ENCODE peak calls at places on chromosome 1, in five cellular contexts. Z is GM04503, W is cerebellar nuclear complex, I is stomach, P is tibial artery. N is an unnamed sample.

GRCh38 chr1:209756608-209757445 is 974 bp downstream of the TRAF3IP3 start:
- DNase-seq in Z (no peak), W (no peak), I (peak), P (no peak), N (no peak)

GRCh38 chr1:246210751-246211150 is 296.3 kb downstream of the SMYD3 start:
- DNase-seq in Z (no peak), W (no peak), I (no peak), P (no peak), N (no peak)

GRCh38 chr1:183023601-183024351 is 556 bp downstream of the LAMC1 start:
- DNase-seq in Z (no peak), W (peak), I (peak), P (peak), N (no peak)

GRCh38 chr1:97144527-97144926 is 422.9 kb downstream of the PTBP2 start:
- DNase-seq in Z (peak), W (no peak), I (no peak), P (no peak), N (peak)

GRCh38 chr1:68229927-68230812 is 2.2 kb downstream of the WLS start:
- DNase-seq in Z (no peak), W (no peak), I (no peak), P (no peak), N (peak)

GRCh38 chr1:224116131-224116530 is 2.2 kb downstream of the FBXO28 start:
- DNase-seq in Z (no peak), W (peak), I (no peak), P (no peak), N (peak)

GRCh38 chr1:45954401-45954847 is 151.0 kb downstream of the MAST2 start:
- DNase-seq in Z (peak), W (no peak), I (no peak), P (peak), N (peak)

GRCh38 chr1:7621334-7622219 is 149.5 kb upstream of the VAMP3 start:
- DNase-seq in Z (no peak), W (no peak), I (no peak), P (no peak), N (no peak)

GRCh38 chr1:15426492-15427279 is 11.6 kb upstream of the CTRC start:
- DNase-seq in Z (no peak), W (no peak), I (no peak), P (no peak), N (peak)

GRCh38 chr1:2091611-2092604 is 41.7 kb downstream of the PRKCZ start:
- DNase-seq in Z (no peak), W (no peak), I (peak), P (peak), N (no peak)

GRCh38 chr1:77412794-77413530 is 131.1 kb downstream of the AK5 start:
- DNase-seq in Z (no peak), W (no peak), I (no peak), P (no peak), N (no peak)

GRCh38 chr1:5119496-5120234 is 465.3 kb downstream of the AJAP1 start:
- DNase-seq in Z (no peak), W (no peak), I (no peak), P (no peak), N (no peak)

GRCh38 chr1:246503341-246503740 is 3.7 kb downstream of the SMYD3 start:
- DNase-seq in Z (no peak), W (no peak), I (no peak), P (no peak), N (peak)

GRCh38 chr1:114075546-114076249 is 78.0 kb downstream of the SYT6 start:
- DNase-seq in Z (no peak), W (no peak), I (no peak), P (no peak), N (no peak)

GRCh38 chr1:16163882-16164820 is 8.3 kb upstream of the EPHA2 start:
- DNase-seq in Z (peak), W (no peak), I (no peak), P (no peak), N (peak)

GRCh38 chr1:161082996-161083742 is 6.2 kb downstream of the NECTIN4 start:
- DNase-seq in Z (peak), W (no peak), I (peak), P (peak), N (peak)

GRCh38 chr1:54215578-54215977 is 15.6 kb downstream of the MRPL37 start:
- DNase-seq in Z (no peak), W (no peak), I (no peak), P (no peak), N (no peak)

GRCh38 chr1:20903452-20903851 is 116.3 kb upstream of the HP1BP3 start:
- DNase-seq in Z (no peak), W (no peak), I (no peak), P (no peak), N (peak)

GRCh38 chr1:94955767-94956632 is 29.1 kb upstream of the CNN3 start:
- DNase-seq in Z (no peak), W (no peak), I (no peak), P (no peak), N (no peak)

GRCh38 chr1:41712687-41713086 is 206.0 kb downstream of the HIVEP3 start:
- DNase-seq in Z (no peak), W (no peak), I (no peak), P (no peak), N (no peak)

GRCh38 chr1:239891621-239892358 is 199.9 kb upstream of the FMN2 start:
- DNase-seq in Z (no peak), W (no peak), I (no peak), P (no peak), N (no peak)

GRCh38 chr1:113123737-113124136 is 50.7 kb downstream of the LRIG2 start:
- DNase-seq in Z (no peak), W (no peak), I (no peak), P (no peak), N (peak)

GRCh38 chr1:43531453-43531905 is 796 bp downstream of the PTPRF start:
- DNase-seq in Z (no peak), W (no peak), I (no peak), P (no peak), N (no peak)

GRCh38 chr1:220874201-220874655 is 5.0 kb upstream of the HLX start:
- DNase-seq in Z (peak), W (no peak), I (no peak), P (no peak), N (no peak)

GRCh38 chr1:196723325-196724185 is 51.1 kb upstream of the CFHR3 start:
- DNase-seq in Z (no peak), W (no peak), I (peak), P (no peak), N (no peak)

GRCh38 chr1:39711359-39712340 is 20.4 kb upstream of the HPCAL4 start:
- DNase-seq in Z (no peak), W (no peak), I (no peak), P (no peak), N (peak)

GRCh38 chr1:38087676-38088075 is 41.1 kb upstream of the POU3F1 start:
- DNase-seq in Z (no peak), W (no peak), I (no peak), P (no peak), N (no peak)

GRCh38 chr1:64309468-64309867 is 106.0 kb downstream of the UBE2U start:
- DNase-seq in Z (no peak), W (no peak), I (no peak), P (no peak), N (no peak)

GRCh38 chr1:64280001-64280400 is 76.6 kb downstream of the UBE2U start:
- DNase-seq in Z (no peak), W (no peak), I (no peak), P (no peak), N (no peak)

GRCh38 chr1:110477445-110477957 is 26.6 kb downstream of the PROK1 start:
- DNase-seq in Z (no peak), W (no peak), I (no peak), P (no peak), N (no peak)

GRCh38 chr1:162151900-162152829 is 82.7 kb downstream of the NOS1AP start:
- DNase-seq in Z (no peak), W (no peak), I (peak), P (no peak), N (peak)

GRCh38 chr1:118947790-118948189 is 40.4 kb downstream of the TBX15 start:
- DNase-seq in Z (no peak), W (no peak), I (no peak), P (no peak), N (peak)

N was measured in astrocyte.